ENCODE peak calls at places on chromosomes 5 and 9, in eight cellular contexts. X, H, Z, N, P, M, J and T are unnamed samples.

GRCh38 chr9:109922617-109923260 is 142.7 kb downstream of the PALM2AKAP2 start:
- DNase-seq in Z (no peak), X (no peak), H (peak), P (no peak), J (no peak), N (no peak), M (no peak), T (no peak)

GRCh38 chr5:14081791-14082190 is 61.4 kb upstream of the TRIO start:
- DNase-seq in Z (peak), X (no peak), H (peak), J (no peak), P (no peak), N (no peak), M (no peak), T (no peak)

GRCh38 chr9:136668983-136669790 is 6.5 kb downstream of the EGFL7 start:
- DNase-seq in N (no peak), J (no peak), H (no peak), X (no peak), Z (no peak), M (no peak), P (no peak), T (no peak)

GRCh38 chr5:140273401-140273877 is 29.5 kb downstream of the PFDN1 start:
- DNase-seq in H (no peak), M (peak), N (no peak), Z (peak), X (no peak), J (no peak), P (no peak), T (no peak)

GRCh38 chr5:178667685-178668084 is 40.8 kb upstream of the CLK4 start:
- DNase-seq in X (no peak), J (no peak), H (no peak), Z (no peak), P (no peak), M (no peak), N (no peak), T (no peak)

GRCh38 chr5:137737349-137738256 is 1.7 kb upstream of the KLHL3 start:
- DNase-seq in J (no peak), N (peak), X (no peak), Z (peak), P (no peak), H (no peak), M (no peak), T (no peak)

GRCh38 chr5:178357127-178357526 is 124.5 kb upstream of the PHYKPL start:
- DNase-seq in N (no peak), H (no peak), X (no peak), M (no peak), J (no peak), Z (no peak), P (peak), T (no peak)

GRCh38 chr5:18944771-18945170 is 1043.2 kb downstream of the CDH18 start:
- DNase-seq in H (peak), P (no peak), N (no peak), J (no peak), X (no peak), M (no peak), Z (peak), T (no peak)

GRCh38 chr5:154779105-154779504 is 23.9 kb downstream of the LARP1 start:
- DNase-seq in Z (peak), J (no peak), X (peak), M (no peak), N (no peak), H (peak), P (no peak), T (peak)

GRCh38 chr9:121838757-121839669 is 187.6 kb downstream of the DAB2IP start:
- DNase-seq in P (no peak), H (no peak), Z (no peak), N (no peak), J (peak), X (no peak), M (no peak), T (no peak)
- TF ChIP-seq CTCF in P (peak), H (no peak), Z (no peak), N (no peak), J (no peak), X (peak), M (no peak), T (peak)

DNA sequence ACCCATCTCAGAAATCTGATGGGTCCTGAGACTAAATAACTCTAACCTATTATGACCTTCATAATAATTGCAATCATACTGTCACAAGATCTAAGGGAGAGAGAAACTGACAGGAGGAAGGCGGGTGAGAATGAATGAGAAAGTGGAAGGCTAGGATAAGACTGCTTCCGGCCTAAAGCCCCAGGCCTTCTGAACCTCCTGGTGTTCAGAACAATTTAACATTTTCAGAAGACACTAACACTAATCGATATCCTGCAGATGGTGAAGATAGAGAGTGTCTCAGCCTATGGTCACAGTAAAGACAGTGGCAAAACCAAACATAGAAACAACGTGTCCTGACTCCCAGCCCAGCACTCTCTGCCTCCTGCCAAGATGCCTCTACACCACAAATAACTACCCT is 1.2 kb downstream of the RPS14 start:
- DNase-seq in N (no peak), M (no peak), X (no peak), J (no peak), P (no peak), Z (no peak), H (no peak), T (no peak)
- H3K4me3 ChIP-seq in N (peak), M (peak), X (peak), J (peak), P (peak), Z (peak), H (peak), T (peak)

DNA sequence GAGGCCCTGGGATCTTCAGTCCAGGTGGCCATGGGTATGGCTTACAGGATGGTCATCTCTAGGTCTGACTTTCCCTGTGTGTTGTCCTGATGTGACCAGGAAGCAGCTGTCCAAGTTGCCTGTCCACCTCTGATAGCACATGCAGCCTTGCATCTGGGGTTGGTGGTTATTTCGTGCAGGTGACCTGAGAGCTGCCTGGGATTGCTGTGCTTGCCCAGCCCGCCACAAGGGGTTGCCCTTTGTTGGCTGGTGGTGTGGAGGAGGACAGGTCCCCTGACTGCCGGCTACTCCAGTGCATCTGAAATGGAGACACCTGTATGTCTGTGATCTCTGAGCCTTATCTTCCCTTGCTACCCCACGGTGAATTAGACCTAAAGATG is 212.6 kb downstream of the ARHGAP26 start:
- DNase-seq in M (no peak), J (no peak), X (no peak), H (no peak), Z (no peak), P (peak), N (no peak), T (no peak)
- TF ChIP-seq CTCF in M (no peak), J (no peak), X (no peak), H (peak), Z (no peak), P (peak), N (no peak), T (no peak)

GRCh38 chr5:172185096-172185461 is 2.9 kb downstream of the STK10 start:
- DNase-seq in P (no peak), X (no peak), M (no peak), N (peak), Z (no peak), H (no peak), J (no peak), T (no peak)
- H3K4me3 ChIP-seq in P (no peak), X (no peak), M (peak), N (peak), Z (no peak), H (no peak), J (no peak), T (no peak)

GRCh38 chr5:36777105-36777757 is 99.3 kb upstream of the NIPBL start:
- DNase-seq in N (no peak), P (peak), H (peak), Z (peak), M (no peak), X (no peak), J (no peak), T (no peak)
- TF ChIP-seq CTCF in N (no peak), P (peak), H (peak), Z (peak), M (peak), X (peak), J (no peak), T (peak)

GRCh38 chr5:119343042-119343441 is 12.8 kb upstream of the TNFAIP8 start:
- DNase-seq in Z (no peak), H (no peak), M (no peak), N (no peak), J (no peak), P (no peak), X (no peak), T (no peak)

GRCh38 chr5:119342414-119342813 is 13.4 kb upstream of the TNFAIP8 start:
- DNase-seq in H (no peak), M (no peak), Z (no peak), N (no peak), P (no peak), X (no peak), J (no peak), T (no peak)

GRCh38 chr5:119340597-119341218 is 15.1 kb upstream of the TNFAIP8 start:
- DNase-seq in H (no peak), N (peak), Z (no peak), M (no peak), P (no peak), J (no peak), X (no peak), T (no peak)

GRCh38 chr5:119339965-119340364 is 15.9 kb upstream of the TNFAIP8 start:
- DNase-seq in P (no peak), H (no peak), J (no peak), X (no peak), M (no peak), N (no peak), Z (no peak), T (no peak)

DNA sequence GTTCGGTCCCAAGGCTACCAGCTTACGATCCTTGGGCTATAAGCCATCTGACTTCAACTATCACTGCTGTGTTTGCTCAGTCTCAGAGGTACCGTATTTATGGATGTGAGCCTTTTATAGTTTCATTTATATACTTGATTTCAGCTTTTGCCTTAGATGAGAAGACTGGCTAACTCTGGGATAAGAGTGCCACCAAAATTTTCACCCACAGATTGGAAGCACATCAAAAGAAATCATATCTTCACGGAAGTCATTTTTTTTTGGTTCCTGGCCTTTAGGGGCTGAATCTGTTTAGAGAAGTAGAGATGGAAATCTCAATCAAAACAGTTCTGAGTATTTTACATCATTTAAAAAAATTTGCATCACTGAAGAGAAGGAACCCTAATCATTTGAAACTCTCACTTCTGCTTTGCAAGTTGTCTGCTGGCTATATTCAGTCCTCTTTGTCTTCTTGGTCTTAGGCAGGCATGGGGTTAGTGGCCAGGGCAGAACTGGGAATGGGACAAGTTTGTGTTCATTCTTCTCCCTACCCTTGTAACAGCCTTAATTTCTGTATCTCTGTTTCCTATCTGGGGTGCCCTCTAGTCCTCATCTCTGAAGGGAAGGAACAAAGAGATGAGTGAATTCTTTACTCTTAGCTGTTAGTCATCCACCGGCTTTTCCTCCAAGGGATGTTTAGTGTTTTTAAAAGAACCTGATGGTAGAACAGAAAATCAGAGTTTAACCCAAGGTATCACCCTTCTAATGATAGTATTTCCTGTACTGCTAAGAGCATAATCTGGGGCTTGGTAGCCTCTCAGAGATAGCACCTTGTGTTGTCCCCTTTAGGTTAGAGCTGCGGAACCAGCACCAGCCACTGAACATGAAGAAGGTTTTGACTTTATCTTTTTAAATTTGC is 14.1 kb upstream of the TNFAIP8 start:
- DNase-seq in J (no peak), Z (no peak), P (no peak), X (no peak), H (no peak), N (no peak), M (no peak), T (no peak)
- H3K4me3 ChIP-seq in J (no peak), Z (no peak), P (no peak), X (no peak), H (no peak), N (no peak), M (no peak), T (no peak)

GRCh38 chr9:133463234-133463863 is 3.6 kb downstream of the CACFD1 start:
- DNase-seq in Z (no peak), X (no peak), N (no peak), M (no peak), J (no peak), P (peak), H (no peak), T (no peak)
- TF ChIP-seq CTCF in Z (no peak), X (no peak), N (no peak), M (no peak), J (no peak), P (peak), H (no peak), T (no peak)

GRCh38 chr9:126704157-126704941 is 90.6 kb downstream of the LMX1B start:
- DNase-seq in J (peak), N (no peak), P (peak), X (no peak), H (peak), M (peak), Z (peak), T (no peak)

GRCh38 chr9:126707083-126707482 is 93.4 kb downstream of the LMX1B start:
- DNase-seq in M (peak), H (no peak), N (no peak), Z (no peak), P (no peak), X (no peak), J (no peak), T (no peak)

GRCh38 chr9:126706698-126707053 is 92.9 kb downstream of the LMX1B start:
- DNase-seq in N (no peak), H (no peak), P (no peak), X (no peak), M (no peak), J (no peak), Z (no peak), T (no peak)

GRCh38 chr9:126705767-126706697 is 92.3 kb downstream of the LMX1B start:
- DNase-seq in M (peak), X (no peak), Z (peak), N (peak), H (peak), P (peak), J (peak), T (no peak)

GRCh38 chr9:126705311-126705766 is 91.6 kb downstream of the LMX1B start:
- DNase-seq in M (peak), Z (peak), H (peak), J (peak), X (peak), N (peak), P (peak), T (peak)
- H3K4me3 ChIP-seq in M (peak), Z (peak), H (peak), J (no peak), X (no peak), N (peak), P (no peak), T (no peak)

DNA sequence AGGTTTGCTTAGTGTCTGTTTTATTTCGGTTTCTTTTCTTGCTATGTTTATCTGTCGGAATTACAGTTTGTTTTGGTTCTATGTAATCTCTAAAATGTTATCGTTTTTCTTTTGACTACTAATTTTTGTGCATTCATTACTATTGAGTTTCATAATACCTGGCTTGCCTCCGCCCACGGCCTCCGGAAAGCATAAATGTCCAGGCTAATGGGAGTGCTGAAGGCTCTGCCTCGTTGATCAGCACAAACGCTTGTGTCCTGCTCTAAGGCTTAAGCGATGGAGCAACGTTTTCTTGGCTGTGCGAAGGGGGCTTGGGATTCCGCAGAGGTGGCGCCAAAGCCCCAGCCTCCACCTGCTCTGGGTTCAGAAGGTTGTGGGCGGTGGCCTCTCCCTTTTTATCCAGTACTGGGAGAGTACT is 19.8 kb downstream of the ANXA2R start:
- DNase-seq in H (no peak), J (no peak), M (no peak), N (peak), X (no peak), Z (no peak), P (peak), T (no peak)
- TF ChIP-seq CTCF in H (no peak), J (no peak), M (no peak), N (no peak), X (no peak), Z (no peak), P (no peak), T (peak)